ENCODE peak calls at places on chromosomes 13 and 19, in six cellular contexts. O is K562, T is endothelial cell of umbilical vein, Y is HCT116, D is HepG2, P is H1. M is an unnamed sample.

GRCh38 chr13:112732679-112733078 is 42.8 kb downstream of the ATP11A start:
- DNase-seq in O (no peak), Y (no peak), P (no peak), D (no peak), T (no peak), M (no peak)

GRCh38 chr19:43784981-43785808 is 4.4 kb upstream of the KCNN4 start:
- DNase-seq in Y (peak), D (peak), O (peak), T (peak), P (peak), M (no peak)

GRCh38 chr13:31639443-31640163 is 99.7 kb upstream of the RXFP2 start:
- DNase-seq in T (peak), D (no peak), Y (no peak), O (no peak), P (no peak), M (no peak)

GRCh38 chr19:46404039-46404883 is 9.1 kb downstream of the CCDC8 start:
- DNase-seq in Y (no peak), O (peak), D (peak), T (no peak), P (peak), M (no peak)

GRCh38 chr13:61036715-61037114 is 378.9 kb downstream of the PCDH20 start:
- DNase-seq in P (no peak), Y (no peak), T (no peak), D (no peak), O (no peak), M (no peak)

GRCh38 chr13:75486146-75486545 is 4.2 kb upstream of the TBC1D4 start:
- DNase-seq in O (no peak), P (no peak), D (peak), Y (no peak), T (no peak), M (no peak)

GRCh38 chr19:40147693-40148347 is 43.4 kb upstream of the MAP3K10 start:
- DNase-seq in P (no peak), O (no peak), Y (no peak), D (no peak), T (peak), M (peak)

GRCh38 chr13:38824342-38824741 is 137.5 kb downstream of the FREM2 start:
- DNase-seq in P (no peak), D (no peak), T (no peak), O (no peak), Y (no peak), M (no peak)

GRCh38 chr19:15194938-15195337 is 5.9 kb downstream of the NOTCH3 start:
- DNase-seq in T (no peak), D (no peak), P (no peak), Y (no peak), O (no peak), M (no peak)

GRCh38 chr19:33804021-33804799 is 7.5 kb downstream of the KCTD15 start:
- DNase-seq in D (peak), Y (no peak), O (no peak), T (no peak), P (no peak), M (no peak)

GRCh38 chr13:28129911-28130693 is 8.2 kb upstream of the PAN3 start:
- DNase-seq in O (no peak), T (no peak), Y (no peak), P (no peak), D (no peak), M (no peak)

GRCh38 chr13:48266967-48267639 is 34.1 kb downstream of the ITM2B start:
- DNase-seq in T (no peak), D (no peak), O (no peak), P (no peak), Y (no peak), M (no peak)

GRCh38 chr13:21014139-21014665 is 47.2 kb downstream of the LATS2 start:
- DNase-seq in Y (no peak), O (no peak), T (no peak), P (no peak), D (no peak), M (no peak)

GRCh38 chr13:26494591-26494990 is 62.9 kb upstream of the WASF3 start:
- DNase-seq in Y (no peak), O (no peak), P (no peak), D (no peak), T (no peak), M (no peak)

GRCh38 chr19:14577264-14577663 is 5.4 kb upstream of the NDUFB7 start:
- DNase-seq in Y (no peak), O (no peak), P (no peak), D (no peak), T (no peak), M (no peak)

GRCh38 chr19:35462476-35462953 is 14.5 kb downstream of the FFAR2 start:
- DNase-seq in D (no peak), O (no peak), T (no peak), P (no peak), Y (no peak), M (no peak)

GRCh38 chr13:89227356-89227755 is 1556.2 kb downstream of the SLITRK5 start:
- DNase-seq in P (no peak), O (no peak), T (no peak), Y (no peak), D (no peak), M (no peak)

GRCh38 chr13:113786262-113786841 is 27.3 kb downstream of the TMEM255B start:
- DNase-seq in D (no peak), P (no peak), T (peak), Y (no peak), O (no peak), M (no peak)

GRCh38 chr13:107835339-107836018 is 379.9 kb downstream of the LIG4 start:
- DNase-seq in O (no peak), P (no peak), T (no peak), Y (no peak), D (no peak), M (no peak)

GRCh38 chr13:102608944-102609343 is 12.2 kb downstream of the TPP2 start:
- DNase-seq in D (no peak), O (no peak), T (no peak), P (no peak), Y (no peak), M (no peak)

GRCh38 chr19:5369962-5370367 is 29.4 kb upstream of the PTPRS start:
- DNase-seq in D (peak), O (peak), Y (no peak), T (peak), P (peak), M (no peak)

GRCh38 chr19:4803736-4804695 is 12.5 kb downstream of the FEM1A start:
- DNase-seq in P (peak), O (peak), D (peak), Y (peak), T (peak), M (no peak)

GRCh38 chr13:21106089-21106488 is 44.7 kb upstream of the LATS2 start:
- DNase-seq in D (no peak), O (no peak), Y (no peak), P (no peak), T (no peak), M (no peak)

GRCh38 chr19:46408611-46409039 is 4.7 kb downstream of the CCDC8 start:
- DNase-seq in P (no peak), D (peak), O (no peak), Y (no peak), T (no peak), M (no peak)

GRCh38 chr13:19713186-19713965 is 69.4 kb downstream of the PSPC1 start:
- DNase-seq in P (no peak), T (peak), O (no peak), D (no peak), Y (no peak), M (no peak)

GRCh38 chr13:37657134-37657533 is 58.6 kb upstream of the POSTN start:
- DNase-seq in O (no peak), P (no peak), D (no peak), T (peak), Y (no peak), M (no peak)

GRCh38 chr13:73653688-73654087 is 480.5 kb downstream of the KLF12 start:
- DNase-seq in O (no peak), Y (no peak), D (no peak), P (no peak), T (no peak), M (no peak)

GRCh38 chr13:105908581-105908980 is 626.9 kb downstream of the EFNB2 start:
- DNase-seq in T (no peak), O (no peak), Y (no peak), D (no peak), P (no peak), M (no peak)

DNA sequence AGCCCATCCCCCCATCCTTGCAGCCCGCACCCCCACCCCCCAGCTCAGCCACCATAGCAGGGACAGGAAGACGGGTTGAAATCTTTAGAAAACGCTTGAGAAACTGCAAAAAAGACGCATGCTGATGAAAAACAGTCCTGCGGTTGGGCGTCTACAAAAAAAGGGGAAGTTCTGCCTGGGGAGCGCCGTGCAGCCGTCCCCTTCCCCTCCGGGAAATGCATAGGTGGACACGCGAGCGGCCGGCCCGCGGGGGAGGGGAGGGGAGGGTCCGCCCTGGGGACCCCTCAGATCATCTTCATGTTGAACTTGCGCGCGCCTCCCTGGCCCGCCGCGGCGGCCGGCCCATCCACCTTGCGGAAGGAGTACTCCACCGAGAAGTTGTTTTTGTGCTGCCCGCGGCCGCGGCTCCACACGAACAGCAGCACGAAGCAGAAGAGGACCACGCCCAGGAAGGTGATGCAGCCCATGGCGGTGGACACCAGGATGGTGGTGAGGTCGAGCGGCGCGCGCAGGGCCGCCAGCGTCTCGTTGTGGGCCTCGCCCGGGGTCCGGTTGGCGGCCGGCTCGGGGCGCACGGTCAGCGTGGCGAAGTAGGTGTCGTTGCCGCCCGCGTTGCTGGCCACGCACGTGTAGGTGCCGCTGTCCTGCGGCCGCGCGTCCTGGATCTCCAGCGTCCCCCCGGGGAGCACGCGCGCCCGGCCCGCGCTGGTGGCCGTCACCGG is 7.9 kb upstream of the PEAK3 start:
- DNase-seq in P (no peak), Y (no peak), T (no peak), O (peak), D (no peak), M (no peak)
- TF ChIP-seq EZH2 in P (no peak), Y (no peak), T (peak), O (no peak), D (no peak), M (peak)

GRCh38 chr13:111404746-111405145 is 84.3 kb downstream of the TEX29 start:
- DNase-seq in Y (no peak), D (no peak), O (no peak), T (no peak), P (no peak), M (no peak)
- H3K9ac ChIP-seq in Y (no peak), D (no peak), O (no peak), T (no peak), P (no peak), M (no peak)

GRCh38 chr19:54231077-54231931 is 8.5 kb upstream of the LILRB3 start:
- DNase-seq in D (peak), O (peak), Y (peak), T (peak), P (peak), M (no peak)
- TF ChIP-seq POLR2AphosphoS5 in D (no peak), O (no peak), Y (no peak), T (no peak), P (no peak), M (no peak)

GRCh38 chr19:54432144-54432738 is 16.8 kb upstream of the LENG8 start:
- DNase-seq in P (no peak), D (no peak), Y (peak), T (no peak), O (no peak), M (no peak)

GRCh38 chr19:54429545-54430227 is 14.4 kb downstream of the TTYH1 start:
- DNase-seq in O (no peak), Y (no peak), P (peak), D (no peak), T (no peak), M (no peak)

GRCh38 chr19:54429176-54429495 is 13.9 kb downstream of the TTYH1 start:
- DNase-seq in O (no peak), P (no peak), Y (no peak), D (no peak), T (no peak), M (no peak)

GRCh38 chr19:54430306-54431254 is 15.3 kb downstream of the TTYH1 start:
- DNase-seq in T (peak), O (peak), Y (peak), D (no peak), P (peak), M (peak)

DNA sequence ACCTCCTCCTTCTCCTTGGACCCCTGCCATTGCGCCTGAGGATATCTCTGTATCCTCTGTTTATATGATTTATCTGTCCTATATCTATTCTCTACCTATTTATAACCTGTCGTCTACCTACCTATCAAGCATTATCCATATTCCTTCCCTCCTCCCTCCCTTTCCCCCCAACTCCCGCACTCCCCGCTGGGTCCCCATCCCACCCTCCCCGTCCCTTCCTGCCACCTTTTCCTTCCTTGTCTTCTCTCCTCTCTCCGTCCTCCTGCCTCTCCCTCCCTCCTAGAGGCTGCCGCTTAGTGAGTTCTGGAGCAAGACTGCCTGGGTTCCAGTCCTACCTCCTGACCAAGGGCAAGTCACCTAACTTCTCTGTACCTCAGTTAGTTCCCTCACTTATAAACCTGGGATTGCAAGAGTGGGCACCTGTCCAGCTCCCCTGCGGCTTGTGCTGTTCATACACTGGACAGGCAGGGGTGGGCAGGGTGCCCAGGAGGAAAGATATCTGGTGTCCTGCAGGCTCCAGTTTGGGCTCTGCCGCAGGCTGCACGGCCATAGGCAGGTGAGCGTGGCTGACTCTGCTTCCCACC is 16.1 kb downstream of the TTYH1 start:
- DNase-seq in O (no peak), Y (peak), T (no peak), P (no peak), D (no peak), M (no peak)
- TF ChIP-seq EZH2 in O (no peak), Y (no peak), T (no peak), P (no peak), D (no peak), M (no peak)